ENCODE peak calls at places on chromosomes 5 and 9, in eight cellular contexts. One of them, this sample, is unnamed.

GRCh38 chr9:34630402-34631154 is 1.7 kb upstream of the ARID3C start:
- DNase-seq in body of pancreas: no peak
- DNase-seq in transverse colon: no peak
- DNase-seq in heart right ventricle: no peak
- DNase-seq in OCI-LY7: no peak
- DNase-seq in GM20000: no peak
- DNase-seq in hepatocyte: no peak
- DNase-seq in brain microvascular endothelial cell: no peak
- DNase-seq in this sample: no peak

GRCh38 chr5:63774939-63775338 is 187.3 kb downstream of the HTR1A start:
- DNase-seq in transverse colon: no peak
- DNase-seq in GM20000: no peak
- DNase-seq in OCI-LY7: no peak
- DNase-seq in heart right ventricle: no peak
- DNase-seq in body of pancreas: no peak
- DNase-seq in brain microvascular endothelial cell: no peak
- DNase-seq in hepatocyte: no peak
- DNase-seq in this sample: no peak

GRCh38 chr5:167770461-167770860 is 521.0 kb upstream of the WWC1 start:
- DNase-seq in heart right ventricle: no peak
- DNase-seq in brain microvascular endothelial cell: no peak
- DNase-seq in GM20000: no peak
- DNase-seq in body of pancreas: no peak
- DNase-seq in transverse colon: no peak
- DNase-seq in hepatocyte: no peak
- DNase-seq in OCI-LY7: no peak
- DNase-seq in this sample: no peak

GRCh38 chr5:108818613-108819272 is 71.0 kb downstream of the FER start:
- DNase-seq in body of pancreas: no peak
- DNase-seq in transverse colon: no peak
- DNase-seq in heart right ventricle: no peak
- DNase-seq in hepatocyte: no peak
- DNase-seq in OCI-LY7: no peak
- DNase-seq in brain microvascular endothelial cell: peak; percentile 61
- DNase-seq in GM20000: peak; percentile 61
- DNase-seq in this sample: no peak

GRCh38 chr9:124038790-124039633 is 27.4 kb downstream of the LHX2 start:
- DNase-seq in hepatocyte: no peak
- DNase-seq in body of pancreas: no peak
- DNase-seq in transverse colon: no peak
- DNase-seq in brain microvascular endothelial cell: no peak
- DNase-seq in heart right ventricle: no peak
- DNase-seq in GM20000: no peak
- DNase-seq in OCI-LY7: no peak
- DNase-seq in this sample: no peak

GRCh38 chr5:5494489-5495402 is 72.3 kb downstream of the ICE1 start:
- DNase-seq in transverse colon: peak; percentile 90
- DNase-seq in OCI-LY7: peak; percentile 65
- DNase-seq in GM20000: peak; percentile 82
- DNase-seq in hepatocyte: peak; percentile 78
- DNase-seq in heart right ventricle: peak; percentile 61
- DNase-seq in body of pancreas: peak; percentile 87
- DNase-seq in brain microvascular endothelial cell: peak; percentile 36
- DNase-seq in this sample: peak; percentile 54

GRCh38 chr5:43396762-43397304 is 15.4 kb downstream of the CCL28 start:
- DNase-seq in transverse colon: peak; percentile 45
- DNase-seq in GM20000: peak; percentile 78
- DNase-seq in OCI-LY7: no peak
- DNase-seq in body of pancreas: peak; percentile 61
- DNase-seq in heart right ventricle: peak; percentile 6
- DNase-seq in hepatocyte: peak; percentile 22
- DNase-seq in brain microvascular endothelial cell: no peak
- DNase-seq in this sample: no peak

GRCh38 chr5:132132138-132132537 is 58.5 kb downstream of the CSF2 start:
- DNase-seq in GM20000: no peak
- DNase-seq in heart right ventricle: no peak
- DNase-seq in transverse colon: no peak
- DNase-seq in OCI-LY7: no peak
- DNase-seq in hepatocyte: no peak
- DNase-seq in brain microvascular endothelial cell: no peak
- DNase-seq in body of pancreas: no peak
- DNase-seq in this sample: no peak

GRCh38 chr5:78112931-78113330 is 181.6 kb downstream of the AP3B1 start:
- DNase-seq in body of pancreas: no peak
- DNase-seq in heart right ventricle: no peak
- DNase-seq in hepatocyte: no peak
- DNase-seq in brain microvascular endothelial cell: no peak
- DNase-seq in transverse colon: no peak
- DNase-seq in OCI-LY7: no peak
- DNase-seq in GM20000: no peak
- DNase-seq in this sample: no peak

GRCh38 chr9:73116030-73116429 is 35.6 kb upstream of the ANXA1 start:
- DNase-seq in OCI-LY7: no peak
- DNase-seq in hepatocyte: peak; percentile 49
- DNase-seq in body of pancreas: no peak
- DNase-seq in GM20000: no peak
- DNase-seq in heart right ventricle: no peak
- DNase-seq in transverse colon: no peak
- DNase-seq in brain microvascular endothelial cell: peak; percentile 65
- DNase-seq in this sample: no peak

GRCh38 chr5:24832021-24832420 is 187.2 kb upstream of the CDH10 start:
- DNase-seq in OCI-LY7: no peak
- DNase-seq in brain microvascular endothelial cell: no peak
- DNase-seq in transverse colon: no peak
- DNase-seq in body of pancreas: no peak
- DNase-seq in GM20000: no peak
- DNase-seq in heart right ventricle: no peak
- DNase-seq in hepatocyte: no peak
- DNase-seq in this sample: no peak

GRCh38 chr9:93427655-93428379 is 23.7 kb upstream of the FAM120A start:
- DNase-seq in brain microvascular endothelial cell: no peak
- DNase-seq in transverse colon: peak; percentile 54
- DNase-seq in GM20000: no peak
- DNase-seq in OCI-LY7: no peak
- DNase-seq in heart right ventricle: no peak
- DNase-seq in hepatocyte: no peak
- DNase-seq in body of pancreas: no peak
- DNase-seq in this sample: peak; percentile 15

GRCh38 chr5:168477060-168477459 is 9.2 kb upstream of the RARS1 start:
- DNase-seq in OCI-LY7: no peak
- DNase-seq in GM20000: no peak
- DNase-seq in heart right ventricle: no peak
- DNase-seq in hepatocyte: no peak
- DNase-seq in brain microvascular endothelial cell: peak; percentile 57
- DNase-seq in transverse colon: no peak
- DNase-seq in body of pancreas: no peak
- DNase-seq in this sample: no peak

GRCh38 chr9:34510032-34510431 is 12.8 kb downstream of the ENHO start:
- DNase-seq in brain microvascular endothelial cell: no peak
- DNase-seq in transverse colon: no peak
- DNase-seq in hepatocyte: no peak
- DNase-seq in body of pancreas: no peak
- DNase-seq in OCI-LY7: no peak
- DNase-seq in heart right ventricle: no peak
- DNase-seq in GM20000: no peak
- DNase-seq in this sample: no peak

GRCh38 chr5:132478498-132478855 is 12.1 kb downstream of the IRF1 start:
- DNase-seq in heart right ventricle: no peak
- DNase-seq in OCI-LY7: no peak
- DNase-seq in brain microvascular endothelial cell: no peak
- DNase-seq in GM20000: no peak
- DNase-seq in transverse colon: no peak
- DNase-seq in hepatocyte: no peak
- DNase-seq in body of pancreas: no peak
- DNase-seq in this sample: no peak

DNA sequence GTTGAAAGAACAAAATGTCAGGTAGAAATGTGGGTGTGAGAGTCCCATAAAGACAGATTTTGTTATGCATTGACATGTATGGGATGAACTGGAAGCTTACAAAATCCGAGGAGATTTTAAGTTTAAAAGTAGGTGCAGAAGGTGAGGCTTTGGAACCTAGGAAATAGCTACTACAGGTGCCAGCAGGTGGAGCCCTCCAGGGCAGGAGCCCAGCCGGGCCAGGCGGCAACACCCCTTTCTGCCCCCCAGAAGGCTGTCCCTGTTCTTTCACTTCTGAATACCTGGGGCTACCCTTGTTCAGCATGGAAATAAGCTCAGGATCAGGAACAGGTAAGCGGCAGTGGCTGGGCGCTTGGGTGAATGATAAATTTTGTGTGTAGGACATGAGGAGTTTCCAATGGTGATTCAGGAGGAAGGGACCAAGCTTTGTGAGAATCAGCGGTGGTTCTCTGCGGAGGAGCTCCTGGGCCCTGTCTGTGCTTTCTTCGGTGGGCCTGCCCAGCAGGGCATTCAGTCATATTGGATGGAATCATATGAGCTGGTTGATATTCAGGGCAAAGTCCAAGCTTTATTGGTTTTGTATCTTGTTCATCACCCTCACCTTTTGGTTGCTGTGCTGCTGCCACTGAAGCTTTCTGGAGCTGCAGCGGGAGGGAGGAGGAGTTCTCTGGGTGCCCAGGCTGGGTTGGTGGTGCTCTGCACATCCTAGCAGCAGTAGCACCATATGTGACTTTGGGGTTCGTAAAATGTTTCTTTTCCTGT is 12.3 kb downstream of the PCBD2 start:
- DNase-seq in OCI-LY7: peak; percentile 44
- DNase-seq in hepatocyte: peak; percentile 18
- DNase-seq in GM20000: no peak
- DNase-seq in transverse colon: no peak
- DNase-seq in body of pancreas: no peak
- DNase-seq in brain microvascular endothelial cell: no peak
- DNase-seq in heart right ventricle: no peak
- DNase-seq in this sample: peak; percentile 59
- TF ChIP-seq CTCF in OCI-LY7: peak; percentile 87
- TF ChIP-seq CTCF in hepatocyte: peak; percentile 44
- TF ChIP-seq CTCF in GM20000: no peak
- TF ChIP-seq CTCF in transverse colon: peak; percentile 36
- TF ChIP-seq CTCF in body of pancreas: no peak
- TF ChIP-seq CTCF in brain microvascular endothelial cell: peak; percentile 44
- TF ChIP-seq CTCF in heart right ventricle: peak; percentile 27
- TF ChIP-seq CTCF in this sample: peak; percentile 70

GRCh38 chr5:9104576-9105339 is 441.1 kb downstream of the SEMA5A start:
- DNase-seq in GM20000: no peak
- DNase-seq in transverse colon: no peak
- DNase-seq in brain microvascular endothelial cell: peak; percentile 76
- DNase-seq in heart right ventricle: no peak
- DNase-seq in OCI-LY7: no peak
- DNase-seq in body of pancreas: no peak
- DNase-seq in hepatocyte: no peak
- DNase-seq in this sample: no peak

GRCh38 chr5:9108156-9108555 is 437.7 kb downstream of the SEMA5A start:
- DNase-seq in OCI-LY7: no peak
- DNase-seq in brain microvascular endothelial cell: no peak
- DNase-seq in GM20000: no peak
- DNase-seq in body of pancreas: no peak
- DNase-seq in heart right ventricle: no peak
- DNase-seq in transverse colon: no peak
- DNase-seq in hepatocyte: no peak
- DNase-seq in this sample: no peak

DNA sequence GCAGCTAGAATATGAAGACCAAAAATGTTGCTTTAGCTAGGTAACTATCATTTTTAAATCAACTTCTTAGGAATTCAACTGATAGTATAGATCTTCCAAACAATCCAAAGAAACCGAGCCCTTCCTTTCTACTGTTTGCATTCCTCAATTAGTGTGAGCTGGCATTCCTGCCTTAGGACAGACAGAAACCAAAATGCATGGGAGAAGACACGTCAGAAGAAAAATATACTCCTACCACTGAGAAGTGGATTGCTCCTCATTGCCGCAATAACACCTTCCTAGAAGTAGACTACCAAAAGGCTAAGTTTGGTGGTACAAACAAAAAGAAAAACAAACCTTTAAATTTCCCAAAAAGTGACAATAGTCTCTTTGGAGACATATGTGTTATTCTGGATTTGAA is 440.0 kb downstream of the SEMA5A start:
- DNase-seq in brain microvascular endothelial cell: peak; percentile 64
- DNase-seq in OCI-LY7: no peak
- DNase-seq in GM20000: no peak
- DNase-seq in hepatocyte: no peak
- DNase-seq in heart right ventricle: no peak
- DNase-seq in body of pancreas: no peak
- DNase-seq in transverse colon: no peak
- DNase-seq in this sample: no peak
- TF ChIP-seq CTCF in brain microvascular endothelial cell: no peak
- TF ChIP-seq CTCF in OCI-LY7: no peak
- TF ChIP-seq CTCF in GM20000: no peak
- TF ChIP-seq CTCF in hepatocyte: no peak
- TF ChIP-seq CTCF in heart right ventricle: no peak
- TF ChIP-seq CTCF in body of pancreas: no peak
- TF ChIP-seq CTCF in transverse colon: no peak
- TF ChIP-seq CTCF in this sample: no peak

GRCh38 chr5:135570453-135570764 is 8.4 kb downstream of the CXCL14 start:
- DNase-seq in heart right ventricle: no peak
- DNase-seq in brain microvascular endothelial cell: no peak
- DNase-seq in OCI-LY7: no peak
- DNase-seq in body of pancreas: no peak
- DNase-seq in GM20000: no peak
- DNase-seq in hepatocyte: no peak
- DNase-seq in transverse colon: no peak
- DNase-seq in this sample: no peak

GRCh38 chr5:135568923-135569360 is 9.8 kb downstream of the CXCL14 start:
- DNase-seq in heart right ventricle: no peak
- DNase-seq in transverse colon: no peak
- DNase-seq in GM20000: no peak
- DNase-seq in hepatocyte: no peak
- DNase-seq in brain microvascular endothelial cell: no peak
- DNase-seq in body of pancreas: no peak
- DNase-seq in OCI-LY7: no peak
- DNase-seq in this sample: no peak

GRCh38 chr5:135571210-135571609 is 7.6 kb downstream of the CXCL14 start:
- DNase-seq in GM20000: no peak
- DNase-seq in transverse colon: no peak
- DNase-seq in body of pancreas: no peak
- DNase-seq in brain microvascular endothelial cell: no peak
- DNase-seq in OCI-LY7: no peak
- DNase-seq in heart right ventricle: no peak
- DNase-seq in hepatocyte: no peak
- DNase-seq in this sample: no peak

GRCh38 chr5:135568241-135568640 is 10.6 kb downstream of the CXCL14 start:
- DNase-seq in OCI-LY7: no peak
- DNase-seq in hepatocyte: no peak
- DNase-seq in brain microvascular endothelial cell: no peak
- DNase-seq in transverse colon: no peak
- DNase-seq in GM20000: no peak
- DNase-seq in heart right ventricle: no peak
- DNase-seq in body of pancreas: no peak
- DNase-seq in this sample: no peak

GRCh38 chr5:135569755-135570452 is 8.9 kb downstream of the CXCL14 start:
- DNase-seq in hepatocyte: peak; percentile 72
- DNase-seq in transverse colon: peak; percentile 18
- DNase-seq in OCI-LY7: peak; percentile 19
- DNase-seq in body of pancreas: peak; percentile 32
- DNase-seq in brain microvascular endothelial cell: peak; percentile 26
- DNase-seq in GM20000: no peak
- DNase-seq in heart right ventricle: no peak
- DNase-seq in this sample: peak; percentile 66
- TF ChIP-seq CTCF in hepatocyte: peak; percentile 46
- TF ChIP-seq CTCF in transverse colon: peak; percentile 38
- TF ChIP-seq CTCF in OCI-LY7: peak; percentile 66
- TF ChIP-seq CTCF in body of pancreas: peak; percentile 17
- TF ChIP-seq CTCF in brain microvascular endothelial cell: peak; percentile 80
- TF ChIP-seq CTCF in GM20000: peak; percentile 16
- TF ChIP-seq CTCF in heart right ventricle: peak; percentile 45
- TF ChIP-seq CTCF in this sample: peak; percentile 75

GRCh38 chr9:110638381-110638954 is 30.1 kb upstream of the MUSK start:
- DNase-seq in body of pancreas: no peak
- DNase-seq in hepatocyte: no peak
- DNase-seq in OCI-LY7: no peak
- DNase-seq in brain microvascular endothelial cell: no peak
- DNase-seq in GM20000: no peak
- DNase-seq in heart right ventricle: no peak
- DNase-seq in transverse colon: no peak
- DNase-seq in this sample: no peak
- TF ChIP-seq CTCF in body of pancreas: peak; percentile 27
- TF ChIP-seq CTCF in hepatocyte: peak; percentile 68
- TF ChIP-seq CTCF in OCI-LY7: peak; percentile 53
- TF ChIP-seq CTCF in brain microvascular endothelial cell: peak; percentile 28
- TF ChIP-seq CTCF in GM20000: no peak
- TF ChIP-seq CTCF in heart right ventricle: peak; percentile 59
- TF ChIP-seq CTCF in transverse colon: peak; percentile 25
- TF ChIP-seq CTCF in this sample: no peak

This sample was measured in Calu3.